ENCODE peak calls at places on chromosomes 2 and 18, in nine cellular contexts. E is NCI-H774, I is D341Med, J is COR-L47, T is ovary, K is fibroblast of the conjunctiva, R is iris pigment epithelial cell, A is Kasumi-1, C is NCI-H2029 treated with DMSO at 0.1 percent for 48 hours. N is an unnamed sample.

GRCh38 chr2:39593439-39594393 is 72.0 kb upstream of the TMEM178A start:
- DNase-seq in E (peak), I (peak), J (no peak), T (peak), K (peak), R (peak), A (peak), C (no peak), N (peak)

GRCh38 chr2:170307988-170308387 is 130.0 kb downstream of the MYO3B start:
- DNase-seq in E (no peak), I (no peak), J (peak), T (no peak), K (no peak), R (no peak), A (no peak), C (no peak), N (no peak)

GRCh38 chr2:127153691-127154158 is 46.8 kb upstream of the BIN1 start:
- DNase-seq in E (no peak), I (no peak), J (no peak), T (peak), K (peak), R (peak), A (no peak), C (no peak), N (peak)

GRCh38 chr2:156915332-156915731 is 342.2 kb upstream of the GALNT5 start:
- DNase-seq in E (no peak), I (no peak), J (no peak), T (no peak), K (no peak), R (no peak), A (no peak), C (no peak), N (no peak)

GRCh38 chr2:181264436-181264835 is 192.8 kb upstream of the ITGA4 start:
- DNase-seq in E (no peak), I (no peak), J (no peak), T (no peak), K (no peak), R (peak), A (no peak), C (no peak), N (peak)

GRCh38 chr18:35095983-35096676 is 54.9 kb downstream of the MAPRE2 start:
- DNase-seq in E (no peak), I (no peak), J (no peak), T (no peak), K (no peak), R (peak), A (no peak), C (no peak), N (peak)

GRCh38 chr18:56298935-56299334 is 339.5 kb downstream of the TXNL1 start:
- DNase-seq in E (no peak), I (no peak), J (no peak), T (no peak), K (no peak), R (peak), A (no peak), C (no peak), N (peak)

GRCh38 chr18:67232406-67232805 is 284.1 kb downstream of the DSEL start:
- DNase-seq in E (no peak), I (no peak), J (no peak), T (no peak), K (peak), R (peak), A (no peak), C (no peak), N (peak)

GRCh38 chr2:127647242-127648190 is 1.6 kb downstream of the GPR17 start:
- DNase-seq in E (no peak), I (no peak), J (no peak), T (no peak), K (no peak), R (peak), A (no peak), C (no peak), N (peak)

GRCh38 chr18:37762076-37762475 is 196.5 kb upstream of the CELF4 start:
- DNase-seq in E (no peak), I (no peak), J (no peak), T (no peak), K (no peak), R (no peak), A (no peak), C (no peak), N (no peak)

GRCh38 chr2:209305026-209305425 is 118.8 kb upstream of the MAP2 start:
- DNase-seq in E (no peak), I (no peak), J (no peak), T (no peak), K (no peak), R (no peak), A (no peak), C (no peak), N (no peak)

GRCh38 chr18:7872569-7872968 is 305.5 kb downstream of the PTPRM start:
- DNase-seq in E (peak), I (no peak), J (peak), T (no peak), K (peak), R (peak), A (no peak), C (peak), N (peak)

GRCh38 chr18:12679183-12679786 is 21.4 kb upstream of the SPIRE1 start:
- DNase-seq in E (no peak), I (no peak), J (no peak), T (peak), K (no peak), R (peak), A (peak), C (no peak), N (peak)

GRCh38 chr2:33598472-33599174 is 476 bp downstream of the FAM98A start:
- DNase-seq in E (no peak), I (peak), J (peak), T (peak), K (no peak), R (peak), A (peak), C (no peak), N (peak)

GRCh38 chr2:180077295-180077906 is 70.3 kb upstream of the CWC22 start:
- DNase-seq in E (no peak), I (peak), J (peak), T (no peak), K (peak), R (peak), A (peak), C (peak), N (peak)